ENCODE peak calls at places on chromosomes 4 and X, in five cellular contexts. P is A673, J is astrocyte of the spinal cord, F is tibial nerve, A is heart left ventricle. M is an unnamed sample.

GRCh38 chr4:37815591-37815990 is 10.9 kb upstream of the PGM2 start:
- DNase-seq in P (no peak), J (no peak), F (no peak), A (no peak), M (no peak)

GRCh38 chr4:26087108-26087507 is 173.1 kb downstream of the SMIM20 start:
- DNase-seq in P (no peak), J (peak; percentile 63), F (no peak), A (no peak), M (no peak)

GRCh38 chrX:140766024-140766611 is 56.6 kb downstream of the LINC00632 start:
- DNase-seq in P (peak; percentile 65), J (peak; percentile 74), F (peak; percentile 25), A (no peak), M (peak; percentile 72)

GRCh38 chr4:70654605-70655011 is 11.7 kb downstream of the JCHAIN start:
- DNase-seq in P (no peak), J (no peak), F (no peak), A (no peak), M (no peak)

GRCh38 chr4:106898621-106899230 is 137.4 kb downstream of the DKK2 start:
- DNase-seq in P (peak; percentile 81), J (peak; percentile 70), F (peak; percentile 66), A (no peak), M (peak; percentile 87)

GRCh38 chrX:104113237-104113965 is 1.1 kb downstream of the ZCCHC18 start:
- DNase-seq in P (peak; percentile 69), J (peak; percentile 49), F (no peak), A (peak; percentile 40), M (peak; percentile 50)

GRCh38 chr4:126582737-126583136 is 1050.0 kb upstream of the INTU start:
- DNase-seq in P (peak; percentile 55), J (no peak), F (no peak), A (no peak), M (peak; percentile 23)

GRCh38 chrX:63812826-63813225 is 27.8 kb upstream of the ARHGEF9 start:
- DNase-seq in P (no peak), J (no peak), F (no peak), A (no peak), M (no peak)

GRCh38 chr4:168831919-168832745 is 177.9 kb downstream of the CBR4 start:
- DNase-seq in P (peak; percentile 80), J (peak; percentile 89), F (peak; percentile 82), A (peak; percentile 88), M (peak; percentile 82)

GRCh38 chr4:183321079-183321478 is 1.0 kb upstream of the CLDN22 start:
- DNase-seq in P (no peak), J (no peak), F (no peak), A (no peak), M (no peak)

GRCh38 chrX:72145181-72145580 is 13.5 kb upstream of the RTL5 start:
- DNase-seq in P (no peak), J (no peak), F (no peak), A (no peak), M (no peak)

GRCh38 chr4:146329042-146329716 is 114.8 kb downstream of the REELD1 start:
- DNase-seq in P (peak; percentile 68), J (peak; percentile 83), F (no peak), A (no peak), M (peak; percentile 84)

GRCh38 chr4:78938868-78939666 is at the start of gene PAQR3:
- DNase-seq in P (peak; percentile 81), J (peak; percentile 79), F (peak; percentile 79), A (peak; percentile 87), M (peak; percentile 79)

GRCh38 chrX:9855536-9856320 is 69.5 kb downstream of the SHROOM2 start:
- DNase-seq in P (no peak), J (no peak), F (no peak), A (no peak), M (no peak)

GRCh38 chr4:107261241-107261874 is 225.2 kb upstream of the DKK2 start:
- DNase-seq in P (peak; percentile 72), J (peak; percentile 31), F (no peak), A (no peak), M (no peak)

GRCh38 chr4:138951764-138952163 is 63.8 kb upstream of the NOCT start:
- DNase-seq in P (no peak), J (no peak), F (no peak), A (no peak), M (no peak)

GRCh38 chr4:106048250-106048931 is 153.1 kb downstream of the NPNT start:
- DNase-seq in P (no peak), J (peak; percentile 45), F (no peak), A (no peak), M (peak; percentile 44)

GRCh38 chr4:38306482-38307071 is 346.4 kb downstream of the PTTG2 start:
- DNase-seq in P (no peak), J (no peak), F (no peak), A (no peak), M (no peak)

GRCh38 chr4:26583538-26583864 is 383 bp upstream of the TBC1D19 start:
- DNase-seq in P (no peak), J (no peak), F (no peak), A (no peak), M (no peak)

GRCh38 chr4:40842725-40843401 is 93.1 kb downstream of the NSUN7 start:
- DNase-seq in P (no peak), J (no peak), F (no peak), A (no peak), M (no peak)

GRCh38 chr4:144954224-144954623 is 143.8 kb downstream of the ANAPC10 start:
- DNase-seq in P (peak; percentile 26), J (no peak), F (no peak), A (no peak), M (no peak)

GRCh38 chr4:69760455-69760854 is at the start of gene SULT1B1:
- DNase-seq in P (peak; percentile 14), J (peak; percentile 68), F (peak; percentile 17), A (no peak), M (peak; percentile 90)

GRCh38 chr4:13413719-13414437 is 70.3 kb downstream of the RAB28 start:
- DNase-seq in P (no peak), J (no peak), F (no peak), A (no peak), M (no peak)

GRCh38 chr4:105551968-105552746 is at the start of gene ARHGEF38:
- DNase-seq in P (peak; percentile 43), J (peak; percentile 25), F (no peak), A (no peak), M (peak; percentile 55)

GRCh38 chrX:129690435-129690834 is 35.7 kb upstream of the APLN start:
- DNase-seq in P (no peak), J (no peak), F (peak; percentile 7), A (peak; percentile 70), M (no peak)

DNA sequence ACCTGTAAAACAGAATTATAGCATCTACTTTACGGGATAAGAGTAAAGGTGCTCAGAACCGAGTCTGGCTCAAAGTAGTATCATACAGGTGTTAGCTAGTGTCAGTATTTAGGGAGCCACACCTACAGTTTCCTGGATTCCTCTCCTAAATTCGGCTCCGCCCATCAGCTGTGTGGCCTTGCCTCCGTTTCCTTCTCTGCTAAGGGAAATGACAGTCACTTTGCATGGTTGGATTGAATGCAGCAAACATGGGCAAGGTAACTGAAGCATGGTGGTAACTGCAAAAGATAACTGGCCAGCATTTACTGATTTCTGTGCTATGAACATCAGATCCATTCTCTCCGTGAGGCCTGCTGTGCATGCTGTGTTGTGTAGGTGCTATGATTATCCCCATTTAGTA is 2.8 kb downstream of the PPP1R3F start:
- DNase-seq in P (no peak), J (no peak), F (no peak), A (no peak), M (no peak)
- H3K4me3 ChIP-seq in P (no peak overlapping the region), J (no peak overlapping the region), F (no peak overlapping the region), A (no peak overlapping the region), M (no peak overlapping the region)

GRCh38 chr4:1277667-1278335 is 11.9 kb upstream of the MAEA start:
- DNase-seq in P (no peak), J (no peak), F (no peak), A (no peak), M (no peak)
- TF ChIP-seq CTCF in P (peak; percentile 10), J (no peak), F (no peak), A (no peak), M (peak; percentile 22)

GRCh38 chrX:65751511-65751910 is 84.1 kb downstream of the MSN start:
- DNase-seq in P (no peak), J (no peak), F (no peak), A (no peak), M (no peak)
- H3K4me3 ChIP-seq in P (no peak overlapping the region), J (no peak overlapping the region), F (no peak overlapping the region), A (no peak overlapping the region), M (no peak overlapping the region)

DNA sequence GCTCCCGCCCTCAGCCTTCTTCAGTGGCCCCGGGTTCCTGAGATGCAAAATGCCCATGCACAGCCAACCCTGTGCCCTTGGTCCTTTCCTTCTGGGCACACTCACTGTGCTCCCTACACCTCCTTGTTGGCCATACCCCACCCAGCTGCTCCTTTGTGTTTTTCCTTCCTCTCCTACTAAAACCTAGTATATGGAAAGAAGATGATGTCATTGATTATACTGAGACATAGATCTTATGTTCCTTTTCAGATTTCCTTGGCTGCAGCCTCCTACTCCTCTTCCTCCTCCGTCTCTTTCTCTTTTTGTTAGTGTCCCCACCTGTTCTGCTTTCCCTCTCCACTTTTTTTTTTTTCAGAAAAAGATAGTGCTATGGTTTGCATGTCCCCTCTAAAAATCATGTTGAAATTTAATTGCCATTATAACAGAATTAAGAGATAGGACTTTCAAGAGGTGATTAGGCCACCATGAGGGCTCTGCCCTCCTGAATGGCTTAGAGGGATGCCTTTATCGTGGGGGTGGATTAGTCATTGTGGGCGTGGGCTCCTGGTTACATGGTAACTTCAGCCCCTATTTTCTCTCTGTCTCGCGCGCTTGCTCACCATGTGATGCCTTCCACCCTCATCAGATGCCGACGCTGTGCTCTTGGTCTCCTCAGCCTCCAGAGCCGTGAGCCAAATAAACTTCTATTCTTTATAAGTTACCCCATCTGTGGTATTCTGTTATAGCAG is 255.0 kb upstream of the GATB start:
- DNase-seq in P (no peak), J (no peak), F (no peak), A (no peak), M (no peak)
- TF ChIP-seq CTCF in P (no peak), J (no peak), F (no peak), A (no peak), M (no peak)

DNA sequence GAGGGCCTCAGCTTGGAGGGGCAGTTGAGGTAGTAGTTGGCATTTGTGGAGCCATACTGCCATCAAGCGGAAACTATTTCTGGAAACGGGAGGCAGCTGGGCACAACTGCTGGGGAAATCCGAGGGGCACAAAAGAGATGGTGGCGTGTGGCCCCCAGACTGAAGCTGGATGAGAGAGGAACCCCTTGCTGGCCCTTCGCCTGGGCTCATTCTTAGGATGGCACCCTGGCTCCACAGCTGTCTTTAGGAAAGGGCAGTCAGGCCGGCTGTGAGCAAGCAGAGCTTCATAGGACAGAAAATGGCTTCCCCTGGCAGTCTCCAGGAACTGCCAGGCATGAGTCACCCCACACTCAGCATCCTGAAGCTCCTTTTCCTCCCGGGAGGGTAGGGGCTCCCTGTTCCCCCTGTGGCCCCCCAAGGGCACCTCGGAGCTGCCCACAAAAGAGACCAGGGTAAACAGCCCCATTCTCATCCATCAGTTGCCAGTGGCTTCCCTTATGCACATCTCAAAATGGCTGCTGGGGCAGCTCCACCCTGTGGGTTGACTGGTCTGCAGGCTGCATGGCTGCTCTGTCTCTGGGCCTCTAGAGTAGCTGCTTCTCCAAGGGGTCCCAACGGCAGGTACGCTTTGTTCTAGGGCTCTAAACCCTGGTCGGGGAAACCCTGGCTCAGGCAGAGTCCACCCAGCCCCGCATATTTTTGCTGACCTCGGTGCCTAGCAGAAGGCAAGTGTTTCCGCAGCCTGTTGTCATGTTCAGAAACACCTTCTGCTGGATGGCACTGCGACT is 64.7 kb downstream of the NBDY start:
- DNase-seq in P (no peak), J (no peak), F (no peak), A (no peak), M (no peak)
- H3K4me3 ChIP-seq in P (no peak overlapping the region), J (no peak overlapping the region), F (no peak overlapping the region), A (no peak overlapping the region), M (no peak overlapping the region)

GRCh38 chr4:15779336-15779735 is 1.2 kb downstream of the CD38 start:
- DNase-seq in P (peak; percentile 69), J (peak; percentile 51), F (peak; percentile 72), A (peak; percentile 57), M (peak; percentile 83)
- TF ChIP-seq CTCF in P (peak; percentile 56), J (peak; percentile 55), F (no peak), A (peak; percentile 47), M (peak; percentile 76)

GRCh38 chr4:152585036-152585439 is 49.1 kb upstream of the FBXW7 start:
- DNase-seq in P (no peak), J (no peak), F (no peak), A (no peak), M (peak; percentile 25)
- H3K4me3 ChIP-seq in P (no peak overlapping the region), J (no peak overlapping the region), F (no peak overlapping the region), A (no peak overlapping the region), M (no peak overlapping the region)

M was measured in choroid plexus epithelial cell.